ENCODE peak calls at places on chromosomes 5 and 9, in ten cellular contexts. One of them, this sample, is unnamed.

GRCh38 chr9:126306071-126306647 is 20.5 kb upstream of the MVB12B start:
- DNase-seq in endothelial cell of umbilical vein: no peak
- DNase-seq in sigmoid colon: no peak
- DNase-seq in HCT116: no peak
- DNase-seq in K562: no peak
- DNase-seq in SK-N-MC: no peak
- DNase-seq in stomach: no peak
- DNase-seq in Panc1: no peak
- DNase-seq in prostate gland: no peak
- DNase-seq in GM23338: no peak
- DNase-seq in this sample: no peak

GRCh38 chr5:10330511-10331105 is 22.9 kb upstream of the MARCHF6 start:
- DNase-seq in sigmoid colon: no peak
- DNase-seq in K562: no peak
- DNase-seq in Panc1: no peak
- DNase-seq in HCT116: no peak
- DNase-seq in SK-N-MC: no peak
- DNase-seq in prostate gland: no peak
- DNase-seq in GM23338: no peak
- DNase-seq in endothelial cell of umbilical vein: no peak
- DNase-seq in stomach: no peak
- DNase-seq in this sample: no peak

GRCh38 chr5:157172408-157172807 is 6.3 kb upstream of the GARIN3 start:
- DNase-seq in GM23338: no peak
- DNase-seq in sigmoid colon: no peak
- DNase-seq in SK-N-MC: no peak
- DNase-seq in K562: no peak
- DNase-seq in HCT116: no peak
- DNase-seq in Panc1: no peak
- DNase-seq in prostate gland: no peak
- DNase-seq in stomach: no peak
- DNase-seq in endothelial cell of umbilical vein: no peak
- DNase-seq in this sample: peak

GRCh38 chr5:63053019-63053638 is 474.5 kb downstream of the LRRC70 start:
- DNase-seq in sigmoid colon: no peak
- DNase-seq in prostate gland: no peak
- DNase-seq in HCT116: no peak
- DNase-seq in Panc1: no peak
- DNase-seq in K562: no peak
- DNase-seq in SK-N-MC: no peak
- DNase-seq in endothelial cell of umbilical vein: no peak
- DNase-seq in stomach: no peak
- DNase-seq in GM23338: no peak
- DNase-seq in this sample: no peak

GRCh38 chr5:61496406-61497307 is 164.6 kb downstream of the ZSWIM6 start:
- DNase-seq in stomach: no peak
- DNase-seq in HCT116: no peak
- DNase-seq in prostate gland: no peak
- DNase-seq in sigmoid colon: no peak
- DNase-seq in GM23338: no peak
- DNase-seq in endothelial cell of umbilical vein: no peak
- DNase-seq in K562: no peak
- DNase-seq in SK-N-MC: no peak
- DNase-seq in Panc1: no peak
- DNase-seq in this sample: no peak

GRCh38 chr5:8843766-8844165 is 702.1 kb downstream of the SEMA5A start:
- DNase-seq in GM23338: no peak
- DNase-seq in K562: no peak
- DNase-seq in prostate gland: no peak
- DNase-seq in endothelial cell of umbilical vein: no peak
- DNase-seq in Panc1: no peak
- DNase-seq in stomach: no peak
- DNase-seq in HCT116: no peak
- DNase-seq in sigmoid colon: no peak
- DNase-seq in SK-N-MC: no peak
- DNase-seq in this sample: no peak

GRCh38 chr5:39661026-39661779 is 236.4 kb upstream of the DAB2 start:
- DNase-seq in GM23338: no peak
- DNase-seq in HCT116: no peak
- DNase-seq in prostate gland: no peak
- DNase-seq in Panc1: no peak
- DNase-seq in K562: no peak
- DNase-seq in SK-N-MC: no peak
- DNase-seq in sigmoid colon: no peak
- DNase-seq in stomach: no peak
- DNase-seq in endothelial cell of umbilical vein: peak
- DNase-seq in this sample: no peak

GRCh38 chr5:166499452-166500240 is 1791.8 kb upstream of the WWC1 start:
- DNase-seq in stomach: no peak
- DNase-seq in K562: no peak
- DNase-seq in Panc1: no peak
- DNase-seq in sigmoid colon: no peak
- DNase-seq in GM23338: no peak
- DNase-seq in SK-N-MC: no peak
- DNase-seq in HCT116: no peak
- DNase-seq in endothelial cell of umbilical vein: no peak
- DNase-seq in prostate gland: no peak
- DNase-seq in this sample: no peak

GRCh38 chr5:124230456-124230855 is 516.0 kb downstream of the ZNF608 start:
- DNase-seq in prostate gland: no peak
- DNase-seq in K562: no peak
- DNase-seq in stomach: no peak
- DNase-seq in GM23338: no peak
- DNase-seq in Panc1: no peak
- DNase-seq in endothelial cell of umbilical vein: no peak
- DNase-seq in sigmoid colon: no peak
- DNase-seq in HCT116: no peak
- DNase-seq in SK-N-MC: no peak
- DNase-seq in this sample: no peak

GRCh38 chr9:110298028-110298605 is 39.5 kb downstream of the TXNDC8 start:
- DNase-seq in endothelial cell of umbilical vein: no peak
- DNase-seq in stomach: no peak
- DNase-seq in GM23338: no peak
- DNase-seq in K562: no peak
- DNase-seq in Panc1: no peak
- DNase-seq in prostate gland: no peak
- DNase-seq in HCT116: no peak
- DNase-seq in SK-N-MC: no peak
- DNase-seq in sigmoid colon: no peak
- DNase-seq in this sample: no peak

GRCh38 chr9:100852088-100852487 is 176.4 kb upstream of the PLPPR1 start:
- DNase-seq in K562: no peak
- DNase-seq in prostate gland: no peak
- DNase-seq in GM23338: peak
- DNase-seq in Panc1: no peak
- DNase-seq in stomach: no peak
- DNase-seq in sigmoid colon: no peak
- DNase-seq in SK-N-MC: no peak
- DNase-seq in HCT116: no peak
- DNase-seq in endothelial cell of umbilical vein: no peak
- DNase-seq in this sample: no peak

GRCh38 chr5:36300927-36301540 is 668 bp downstream of the RANBP3L start:
- DNase-seq in stomach: peak
- DNase-seq in HCT116: no peak
- DNase-seq in endothelial cell of umbilical vein: no peak
- DNase-seq in Panc1: no peak
- DNase-seq in GM23338: no peak
- DNase-seq in K562: no peak
- DNase-seq in prostate gland: peak
- DNase-seq in SK-N-MC: no peak
- DNase-seq in sigmoid colon: no peak
- DNase-seq in this sample: no peak
- H3K4me3 ChIP-seq in stomach: peak
- H3K4me3 ChIP-seq in HCT116: no peak
- H3K4me3 ChIP-seq in endothelial cell of umbilical vein: no peak
- H3K4me3 ChIP-seq in Panc1: no peak
- H3K4me3 ChIP-seq in GM23338: no peak
- H3K4me3 ChIP-seq in K562: no peak
- H3K4me3 ChIP-seq in prostate gland: peak
- H3K4me3 ChIP-seq in SK-N-MC: no peak
- H3K4me3 ChIP-seq in sigmoid colon: peak
- H3K4me3 ChIP-seq in this sample: no peak

DNA sequence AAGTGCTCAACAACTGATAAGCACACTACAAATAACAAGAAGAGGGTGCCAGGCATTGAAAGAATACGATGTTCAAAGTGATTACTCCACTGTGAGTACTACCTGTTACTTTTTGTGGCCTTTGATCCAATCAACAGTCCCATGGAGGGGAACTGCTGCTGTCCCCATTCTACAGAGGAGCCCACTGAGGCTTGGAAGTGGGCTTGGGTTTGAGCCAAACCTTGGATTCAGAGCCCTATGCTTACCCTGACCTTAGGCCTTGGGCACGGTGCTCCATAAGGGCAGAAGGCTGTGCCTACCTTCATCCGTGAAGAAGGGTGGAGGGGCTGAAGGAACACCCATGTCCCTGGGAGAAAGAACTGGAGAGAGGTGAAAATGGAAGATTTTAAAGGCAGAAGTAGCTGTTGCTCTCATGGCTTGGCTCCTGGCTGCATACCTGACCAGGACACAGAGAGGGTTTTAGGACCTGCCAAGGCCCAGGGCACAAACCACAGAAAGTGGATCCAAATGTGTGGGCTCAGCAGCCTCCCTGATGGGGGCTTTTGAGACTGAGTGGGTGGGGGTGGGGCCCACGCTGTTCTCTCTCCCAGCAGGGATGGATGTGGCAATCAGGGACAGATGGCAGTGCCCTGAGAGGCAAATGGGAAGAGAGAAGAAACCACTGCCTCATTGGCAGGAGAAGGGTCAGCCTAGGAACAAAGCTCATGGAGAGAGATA is 34.7 kb upstream of the TIFAB start:
- DNase-seq in sigmoid colon: no peak
- DNase-seq in endothelial cell of umbilical vein: no peak
- DNase-seq in K562: no peak
- DNase-seq in HCT116: no peak
- DNase-seq in SK-N-MC: no peak
- DNase-seq in stomach: no peak
- DNase-seq in Panc1: no peak
- DNase-seq in prostate gland: no peak
- DNase-seq in GM23338: no peak
- DNase-seq in this sample: no peak
- TF ChIP-seq POLR2AphosphoS5 in sigmoid colon: no peak
- TF ChIP-seq POLR2AphosphoS5 in endothelial cell of umbilical vein: no peak
- TF ChIP-seq POLR2AphosphoS5 in K562: no peak
- TF ChIP-seq POLR2AphosphoS5 in HCT116: no peak
- TF ChIP-seq POLR2AphosphoS5 in SK-N-MC: no peak
- TF ChIP-seq POLR2AphosphoS5 in stomach: no peak
- TF ChIP-seq POLR2AphosphoS5 in Panc1: no peak
- TF ChIP-seq POLR2AphosphoS5 in prostate gland: no peak
- TF ChIP-seq POLR2AphosphoS5 in GM23338: no peak
- TF ChIP-seq POLR2AphosphoS5 in this sample: no peak

GRCh38 chr5:111254613-111255012 is 30.4 kb downstream of the CAMK4 start:
- DNase-seq in K562: no peak
- DNase-seq in Panc1: no peak
- DNase-seq in stomach: no peak
- DNase-seq in SK-N-MC: no peak
- DNase-seq in HCT116: no peak
- DNase-seq in sigmoid colon: no peak
- DNase-seq in GM23338: no peak
- DNase-seq in endothelial cell of umbilical vein: no peak
- DNase-seq in prostate gland: no peak
- DNase-seq in this sample: no peak
- H3K4me3 ChIP-seq in K562: no peak
- H3K4me3 ChIP-seq in Panc1: no peak
- H3K4me3 ChIP-seq in stomach: no peak
- H3K4me3 ChIP-seq in SK-N-MC: no peak
- H3K4me3 ChIP-seq in HCT116: no peak
- H3K4me3 ChIP-seq in sigmoid colon: no peak
- H3K4me3 ChIP-seq in GM23338: no peak
- H3K4me3 ChIP-seq in endothelial cell of umbilical vein: no peak
- H3K4me3 ChIP-seq in prostate gland: no peak
- H3K4me3 ChIP-seq in this sample: no peak

DNA sequence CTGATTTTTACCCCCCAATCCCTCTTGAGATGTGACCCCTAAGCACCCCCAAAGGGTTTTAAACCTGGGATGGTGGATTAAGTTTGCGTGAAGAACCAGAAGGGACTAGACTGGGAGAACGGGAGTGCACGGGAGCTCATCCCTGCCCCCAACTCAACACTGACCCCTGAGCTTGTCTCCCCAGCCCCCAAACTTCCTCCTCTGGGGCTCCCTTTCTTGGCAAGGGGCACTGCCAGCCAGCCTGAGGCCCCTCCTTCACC is 5.0 kb upstream of the SET start:
- DNase-seq in prostate gland: no peak
- DNase-seq in sigmoid colon: no peak
- DNase-seq in HCT116: no peak
- DNase-seq in endothelial cell of umbilical vein: no peak
- DNase-seq in Panc1: no peak
- DNase-seq in K562: peak
- DNase-seq in SK-N-MC: no peak
- DNase-seq in stomach: no peak
- DNase-seq in GM23338: no peak
- DNase-seq in this sample: no peak
- TF ChIP-seq POLR2AphosphoS5 in prostate gland: no peak
- TF ChIP-seq POLR2AphosphoS5 in sigmoid colon: no peak
- TF ChIP-seq POLR2AphosphoS5 in HCT116: no peak
- TF ChIP-seq POLR2AphosphoS5 in endothelial cell of umbilical vein: no peak
- TF ChIP-seq POLR2AphosphoS5 in Panc1: no peak
- TF ChIP-seq POLR2AphosphoS5 in K562: no peak
- TF ChIP-seq POLR2AphosphoS5 in SK-N-MC: no peak
- TF ChIP-seq POLR2AphosphoS5 in stomach: no peak
- TF ChIP-seq POLR2AphosphoS5 in GM23338: no peak
- TF ChIP-seq POLR2AphosphoS5 in this sample: no peak

GRCh38 chr5:95903838-95904237 is 57.8 kb downstream of the ELL2 start:
- DNase-seq in sigmoid colon: no peak
- DNase-seq in GM23338: no peak
- DNase-seq in endothelial cell of umbilical vein: no peak
- DNase-seq in stomach: no peak
- DNase-seq in SK-N-MC: no peak
- DNase-seq in Panc1: no peak
- DNase-seq in K562: no peak
- DNase-seq in prostate gland: no peak
- DNase-seq in HCT116: no peak
- DNase-seq in this sample: no peak

GRCh38 chr5:95899848-95900247 is 61.8 kb downstream of the ELL2 start:
- DNase-seq in HCT116: no peak
- DNase-seq in SK-N-MC: no peak
- DNase-seq in GM23338: no peak
- DNase-seq in prostate gland: no peak
- DNase-seq in K562: no peak
- DNase-seq in endothelial cell of umbilical vein: no peak
- DNase-seq in sigmoid colon: no peak
- DNase-seq in stomach: no peak
- DNase-seq in Panc1: no peak
- DNase-seq in this sample: no peak

GRCh38 chr5:95900383-95900958 is 61.2 kb downstream of the ELL2 start:
- DNase-seq in GM23338: no peak
- DNase-seq in K562: no peak
- DNase-seq in Panc1: no peak
- DNase-seq in sigmoid colon: peak
- DNase-seq in endothelial cell of umbilical vein: no peak
- DNase-seq in SK-N-MC: no peak
- DNase-seq in stomach: peak
- DNase-seq in prostate gland: no peak
- DNase-seq in HCT116: no peak
- DNase-seq in this sample: no peak

GRCh38 chr5:95904827-95905226 is 56.8 kb downstream of the ELL2 start:
- DNase-seq in stomach: no peak
- DNase-seq in prostate gland: no peak
- DNase-seq in endothelial cell of umbilical vein: no peak
- DNase-seq in sigmoid colon: no peak
- DNase-seq in Panc1: no peak
- DNase-seq in HCT116: no peak
- DNase-seq in GM23338: no peak
- DNase-seq in SK-N-MC: no peak
- DNase-seq in K562: no peak
- DNase-seq in this sample: no peak

GRCh38 chr5:95901676-95902646 is 59.7 kb downstream of the ELL2 start:
- DNase-seq in prostate gland: no peak
- DNase-seq in sigmoid colon: no peak
- DNase-seq in Panc1: peak
- DNase-seq in HCT116: peak
- DNase-seq in GM23338: no peak
- DNase-seq in stomach: no peak
- DNase-seq in endothelial cell of umbilical vein: peak
- DNase-seq in K562: no peak
- DNase-seq in SK-N-MC: no peak
- DNase-seq in this sample: no peak
- H3K4me3 ChIP-seq in prostate gland: no peak
- H3K4me3 ChIP-seq in sigmoid colon: no peak
- H3K4me3 ChIP-seq in Panc1: no peak
- H3K4me3 ChIP-seq in HCT116: no peak
- H3K4me3 ChIP-seq in GM23338: no peak
- H3K4me3 ChIP-seq in stomach: no peak
- H3K4me3 ChIP-seq in endothelial cell of umbilical vein: no peak
- H3K4me3 ChIP-seq in K562: no peak
- H3K4me3 ChIP-seq in SK-N-MC: no peak
- H3K4me3 ChIP-seq in this sample: no peak